ENCODE peak calls at places on chromosomes 4 and X, in eight cellular contexts. K, I, P, G, Q, S, W and O are unnamed samples.

GRCh38 chr4:15414601-15415091 is 13.2 kb upstream of the C1QTNF7 start:
- DNase-seq in K (no peak), I (no peak), P (no peak), G (no peak), Q (no peak), S (peak; percentile 29), W (no peak), O (no peak)

GRCh38 chr4:185381794-185382193 is 13.9 kb downstream of the LRP2BP start:
- DNase-seq in K (no peak), I (no peak), P (no peak), G (no peak), Q (no peak), S (peak; percentile 45), W (no peak), O (no peak)

GRCh38 chr4:87651941-87652340 is 1.9 kb downstream of the DMP1 start:
- DNase-seq in K (no peak), I (no peak), P (no peak), G (no peak), Q (no peak), S (no peak), W (no peak), O (no peak)

GRCh38 chr4:186104895-186105720 is 604 bp downstream of the FAM149A start:
- DNase-seq in K (no peak), I (no peak), P (peak; percentile 38), G (no peak), Q (peak; percentile 59), S (no peak), W (no peak), O (no peak)

GRCh38 chr4:176478076-176478475 is 158.3 kb downstream of the SPCS3 start:
- DNase-seq in K (no peak), I (no peak), P (no peak), G (no peak), Q (no peak), S (peak; percentile 15), W (no peak), O (no peak)

GRCh38 chr4:170145120-170145519 is 55.4 kb upstream of the AADAT start:
- DNase-seq in K (no peak), I (no peak), P (no peak), G (no peak), Q (peak; percentile 48), S (no peak), W (no peak), O (no peak)

GRCh38 chrX:154531626-154532025 is 15.0 kb downstream of the G6PD start:
- DNase-seq in K (no peak), I (no peak), P (no peak), G (no peak), Q (no peak), S (peak; percentile 40), W (no peak), O (no peak)

GRCh38 chr4:181766061-181766460 is 477.1 kb upstream of the TENM3 start:
- DNase-seq in K (no peak), I (no peak), P (no peak), G (no peak), Q (no peak), S (no peak), W (no peak), O (no peak)

GRCh38 chr4:141899103-141899502 is 262.7 kb downstream of the IL15 start:
- DNase-seq in K (no peak), I (no peak), P (no peak), G (no peak), Q (no peak), S (no peak), W (no peak), O (no peak)

GRCh38 chr4:21948347-21949072 is at the start of gene KCNIP4:
- DNase-seq in K (no peak), I (no peak), P (peak; percentile 23), G (no peak), Q (peak; percentile 83), S (peak; percentile 13), W (no peak), O (no peak)

GRCh38 chrX:47568656-47569295 is 7.8 kb downstream of the ARAF start:
- DNase-seq in K (peak; percentile 55), I (no peak), P (no peak), G (no peak), Q (peak; percentile 50), S (peak; percentile 28), W (no peak), O (no peak)

GRCh38 chr4:3021627-3022026 is 52.7 kb downstream of the HTT-AS start:
- DNase-seq in K (no peak), I (no peak), P (no peak), G (no peak), Q (no peak), S (no peak), W (no peak), O (no peak)

GRCh38 chr4:4663028-4663427 is 121.2 kb upstream of the STX18 start:
- DNase-seq in K (no peak), I (no peak), P (no peak), G (no peak), Q (no peak), S (peak; percentile 48), W (no peak), O (no peak)

GRCh38 chr4:14165253-14165942 is 537.9 kb upstream of the BOD1L1 start:
- DNase-seq in K (no peak), I (no peak), P (peak; percentile 55), G (no peak), Q (no peak), S (no peak), W (no peak), O (no peak)

GRCh38 chr4:100165809-100166208 is 24.5 kb downstream of the DDIT4L start:
- DNase-seq in K (no peak), I (no peak), P (no peak), G (no peak), Q (peak; percentile 44), S (no peak), W (no peak), O (no peak)

GRCh38 chrX:2261838-2262678 is 238.7 kb downstream of the DHRSX start:
- DNase-seq in K (no peak), I (no peak), P (no peak), G (no peak), Q (no peak), S (no peak), W (no peak), O (peak; percentile 11)

GRCh38 chr4:17781072-17781830 is at the start of gene FAM184B:
- DNase-seq in K (no peak), I (no peak), P (no peak), G (no peak), Q (peak; percentile 49), S (no peak), W (no peak), O (peak; percentile 39)

GRCh38 chrX:102837843-102838242 is 99.2 kb upstream of the RAB40AL start:
- DNase-seq in K (peak; percentile 77), I (no peak), P (no peak), G (no peak), Q (no peak), S (no peak), W (no peak), O (no peak)